ENCODE peak calls at places on chromosome 15, in eight cellular contexts. B is substantia nigra, Y is GM04504, R is COR-L47, N is H4, D is fibroblast of the aortic adventitia, Z is uterus, H is breast epithelium. F is an unnamed sample.

GRCh38 chr15:65466901-65467300 is 44.2 kb upstream of the IGDCC4 start:
- DNase-seq in B (no peak), Y (no peak), R (no peak), N (no peak), D (no peak), Z (no peak), H (no peak), F (no peak)

GRCh38 chr15:55868707-55869106 is 124.7 kb downstream of the NEDD4 start:
- DNase-seq in B (no peak), Y (no peak), R (no peak), N (no peak), D (no peak), Z (no peak), H (no peak), F (no peak)

GRCh38 chr15:65638681-65639089 is 16.9 kb downstream of the SLC24A1 start:
- DNase-seq in B (no peak), Y (peak), R (peak), N (peak), D (peak), Z (no peak), H (no peak), F (peak)

GRCh38 chr15:68419301-68420175 is 12.4 kb downstream of the ITGA11 start:
- DNase-seq in B (no peak), Y (no peak), R (no peak), N (no peak), D (no peak), Z (peak), H (peak), F (no peak)

GRCh38 chr15:33848011-33848410 is 120.3 kb upstream of the CHRM5 start:
- DNase-seq in B (no peak), Y (no peak), R (no peak), N (no peak), D (no peak), Z (no peak), H (no peak), F (no peak)

GRCh38 chr15:83046558-83047127 is 20.4 kb downstream of the BTBD1 start:
- DNase-seq in B (no peak), Y (no peak), R (no peak), N (no peak), D (peak), Z (no peak), H (no peak), F (no peak)

GRCh38 chr15:87215100-87215499 is 1041.4 kb downstream of the NTRK3 start:
- DNase-seq in B (no peak), Y (no peak), R (no peak), N (no peak), D (no peak), Z (no peak), H (no peak), F (no peak)

GRCh38 chr15:84649706-84650105 is 4.4 kb downstream of the WDR73 start:
- DNase-seq in B (no peak), Y (no peak), R (no peak), N (no peak), D (peak), Z (no peak), H (no peak), F (no peak)

GRCh38 chr15:66865622-66866611 is 163.9 kb downstream of the SMAD6 start:
- DNase-seq in B (no peak), Y (no peak), R (no peak), N (no peak), D (no peak), Z (no peak), H (no peak), F (no peak)

GRCh38 chr15:39260791-39261190 is 320.1 kb upstream of the THBS1 start:
- DNase-seq in B (no peak), Y (no peak), R (no peak), N (no peak), D (no peak), Z (no peak), H (no peak), F (no peak)